ENCODE peak calls at places on chromosomes 4 and X, in four cellular contexts. X is mucosa of gallbladder, V is NCI-H2081, F is kidney tubule cell. C is an unnamed sample.

GRCh38 chrX:100864967-100865366 is 9.2 kb downstream of the NOX1 start:
- DNase-seq in X (peak), V (no peak), F (peak), C (no peak)

GRCh38 chr4:124035364-124036036 is 638.9 kb downstream of the SPRY1 start:
- DNase-seq in X (no peak), V (no peak), F (no peak), C (no peak)

GRCh38 chrX:71994601-71995000 is 84.0 kb downstream of the NHSL2 start:
- DNase-seq in X (no peak), V (no peak), F (no peak), C (no peak)

GRCh38 chrX:125289920-125290319 is 29.8 kb upstream of the TEX13C start:
- DNase-seq in X (no peak), V (no peak), F (no peak), C (no peak)

GRCh38 chr4:36854554-36854953 is 390.0 kb upstream of the NWD2 start:
- DNase-seq in X (no peak), V (no peak), F (no peak), C (no peak)

GRCh38 chr4:66091801-66092200 is 421.5 kb upstream of the EPHA5 start:
- DNase-seq in X (no peak), V (no peak), F (no peak), C (no peak)

GRCh38 chr4:337932-338758 is 531 bp downstream of the ZNF141 start:
- DNase-seq in X (no peak), V (no peak), F (peak), C (no peak)

GRCh38 chr4:156596026-156596425 is 375.6 kb downstream of the PDGFC start:
- DNase-seq in X (no peak), V (no peak), F (no peak), C (no peak)

C was measured in HCT116.